ENCODE peak calls at places on chromosomes 13 and 19, in five cellular contexts. One of them, this sample, is unnamed.

GRCh38 chr13:33251131-33251629 is 34.4 kb downstream of the STARD13 start:
- DNase-seq in GM03348: peak
- DNase-seq in iPS DF 19.7: no peak
- DNase-seq in stimulated activated CD8-positive, alpha-beta memory T cell treated with anti-CD3 and anti-CD28 coated beads, Interleukin-2, amount 100 ng/mL, for 48 hours: no peak
- DNase-seq in erythroblast: no peak
- DNase-seq in this sample: peak

GRCh38 chr19:12944064-12944674 is 1.5 kb upstream of the RAD23A start:
- DNase-seq in erythroblast: no peak
- DNase-seq in stimulated activated CD8-positive, alpha-beta memory T cell treated with anti-CD3 and anti-CD28 coated beads, Interleukin-2, amount 100 ng/mL, for 48 hours: no peak
- DNase-seq in GM03348: no peak
- DNase-seq in iPS DF 19.7: no peak
- DNase-seq in this sample: no peak

GRCh38 chr19:56637976-56638555 is 4.9 kb upstream of the SMIM17 start:
- DNase-seq in iPS DF 19.7: peak
- DNase-seq in erythroblast: peak
- DNase-seq in stimulated activated CD8-positive, alpha-beta memory T cell treated with anti-CD3 and anti-CD28 coated beads, Interleukin-2, amount 100 ng/mL, for 48 hours: peak
- DNase-seq in GM03348: peak
- DNase-seq in this sample: no peak

GRCh38 chr13:101019126-101019525 is 344.5 kb upstream of the TMTC4 start:
- DNase-seq in iPS DF 19.7: no peak
- DNase-seq in erythroblast: no peak
- DNase-seq in GM03348: no peak
- DNase-seq in stimulated activated CD8-positive, alpha-beta memory T cell treated with anti-CD3 and anti-CD28 coated beads, Interleukin-2, amount 100 ng/mL, for 48 hours: no peak
- DNase-seq in this sample: no peak

GRCh38 chr19:368624-369020 is 24.0 kb upstream of the MIER2 start:
- DNase-seq in iPS DF 19.7: no peak
- DNase-seq in stimulated activated CD8-positive, alpha-beta memory T cell treated with anti-CD3 and anti-CD28 coated beads, Interleukin-2, amount 100 ng/mL, for 48 hours: no peak
- DNase-seq in erythroblast: no peak
- DNase-seq in GM03348: no peak
- DNase-seq in this sample: no peak

GRCh38 chr19:54256250-54257115 is 590 bp downstream of the LILRB5 start:
- DNase-seq in GM03348: no peak
- DNase-seq in iPS DF 19.7: no peak
- DNase-seq in erythroblast: no peak
- DNase-seq in stimulated activated CD8-positive, alpha-beta memory T cell treated with anti-CD3 and anti-CD28 coated beads, Interleukin-2, amount 100 ng/mL, for 48 hours: no peak
- DNase-seq in this sample: no peak

GRCh38 chr13:55673910-55674309 is 1466.8 kb upstream of the PRR20A start:
- DNase-seq in erythroblast: no peak
- DNase-seq in stimulated activated CD8-positive, alpha-beta memory T cell treated with anti-CD3 and anti-CD28 coated beads, Interleukin-2, amount 100 ng/mL, for 48 hours: no peak
- DNase-seq in GM03348: no peak
- DNase-seq in iPS DF 19.7: no peak
- DNase-seq in this sample: no peak

GRCh38 chr19:13633109-13633508 is 126.8 kb upstream of the CACNA1A start:
- DNase-seq in iPS DF 19.7: no peak
- DNase-seq in stimulated activated CD8-positive, alpha-beta memory T cell treated with anti-CD3 and anti-CD28 coated beads, Interleukin-2, amount 100 ng/mL, for 48 hours: no peak
- DNase-seq in erythroblast: no peak
- DNase-seq in GM03348: no peak
- DNase-seq in this sample: peak

GRCh38 chr19:38932425-38933179 is 1.9 kb downstream of the MRPS12 start:
- DNase-seq in iPS DF 19.7: no peak
- DNase-seq in erythroblast: peak
- DNase-seq in GM03348: peak
- DNase-seq in stimulated activated CD8-positive, alpha-beta memory T cell treated with anti-CD3 and anti-CD28 coated beads, Interleukin-2, amount 100 ng/mL, for 48 hours: no peak
- DNase-seq in this sample: no peak

GRCh38 chr19:10389863-10390262 is 9.5 kb upstream of the TYK2 start:
- DNase-seq in GM03348: no peak
- DNase-seq in erythroblast: no peak
- DNase-seq in stimulated activated CD8-positive, alpha-beta memory T cell treated with anti-CD3 and anti-CD28 coated beads, Interleukin-2, amount 100 ng/mL, for 48 hours: no peak
- DNase-seq in iPS DF 19.7: no peak
- DNase-seq in this sample: no peak

GRCh38 chr13:89869312-89869711 is 1478.2 kb upstream of the MIR17HG start:
- DNase-seq in stimulated activated CD8-positive, alpha-beta memory T cell treated with anti-CD3 and anti-CD28 coated beads, Interleukin-2, amount 100 ng/mL, for 48 hours: no peak
- DNase-seq in erythroblast: no peak
- DNase-seq in GM03348: no peak
- DNase-seq in iPS DF 19.7: no peak
- DNase-seq in this sample: no peak

GRCh38 chr19:43747557-43748204 is 7.1 kb downstream of the SMG9 start:
- DNase-seq in erythroblast: no peak
- DNase-seq in iPS DF 19.7: no peak
- DNase-seq in stimulated activated CD8-positive, alpha-beta memory T cell treated with anti-CD3 and anti-CD28 coated beads, Interleukin-2, amount 100 ng/mL, for 48 hours: no peak
- DNase-seq in GM03348: no peak
- DNase-seq in this sample: no peak

GRCh38 chr19:13156968-13157882 is 7.0 kb downstream of the IER2 start:
- DNase-seq in stimulated activated CD8-positive, alpha-beta memory T cell treated with anti-CD3 and anti-CD28 coated beads, Interleukin-2, amount 100 ng/mL, for 48 hours: no peak
- DNase-seq in GM03348: no peak
- DNase-seq in iPS DF 19.7: no peak
- DNase-seq in erythroblast: no peak
- DNase-seq in this sample: no peak

GRCh38 chr19:33376423-33376822 is 2.9 kb downstream of the CEBPG start:
- DNase-seq in iPS DF 19.7: no peak
- DNase-seq in GM03348: peak
- DNase-seq in stimulated activated CD8-positive, alpha-beta memory T cell treated with anti-CD3 and anti-CD28 coated beads, Interleukin-2, amount 100 ng/mL, for 48 hours: no peak
- DNase-seq in erythroblast: no peak
- DNase-seq in this sample: no peak

This sample was measured in NCI-H2029.